ENCODE peak calls at places on chromosomes 11 and 22, in four cellular contexts. One of them, this sample, is unnamed.

GRCh38 chr11:86062719-86063118 is 6.2 kb downstream of the PICALM start:
- DNase-seq in pancreas: no peak
- DNase-seq in Daoy: no peak
- DNase-seq in NCI-H1417: no peak
- DNase-seq in this sample: no peak

GRCh38 chr11:55967914-55968313 is 1.8 kb downstream of the OR10AG1 start:
- DNase-seq in pancreas: no peak
- DNase-seq in Daoy: no peak
- DNase-seq in NCI-H1417: no peak
- DNase-seq in this sample: no peak

GRCh38 chr22:35728639-35729308 is 11.1 kb downstream of the APOL5 start:
- DNase-seq in pancreas: peak
- DNase-seq in Daoy: no peak
- DNase-seq in NCI-H1417: peak
- DNase-seq in this sample: no peak

GRCh38 chr22:19850482-19851109 is 4.1 kb downstream of the GNB1L start:
- DNase-seq in pancreas: no peak
- DNase-seq in Daoy: no peak
- DNase-seq in NCI-H1417: no peak
- DNase-seq in this sample: no peak

GRCh38 chr22:38841211-38841610 is 2.6 kb downstream of the NPTXR start:
- DNase-seq in pancreas: peak
- DNase-seq in Daoy: no peak
- DNase-seq in NCI-H1417: peak
- DNase-seq in this sample: no peak

GRCh38 chr11:16924826-16925494 is 89.3 kb downstream of the PLEKHA7 start:
- DNase-seq in pancreas: peak
- DNase-seq in Daoy: peak
- DNase-seq in NCI-H1417: no peak
- DNase-seq in this sample: peak

GRCh38 chr11:130165601-130166456 is 6.2 kb downstream of the ST14 start:
- DNase-seq in pancreas: no peak
- DNase-seq in Daoy: no peak
- DNase-seq in NCI-H1417: no peak
- DNase-seq in this sample: no peak

GRCh38 chr22:49103314-49104052 is 724.2 kb downstream of the BRD1 start:
- DNase-seq in pancreas: no peak
- DNase-seq in Daoy: no peak
- DNase-seq in NCI-H1417: no peak
- DNase-seq in this sample: no peak

GRCh38 chr11:32118025-32118974 is 27.4 kb downstream of the RCN1 start:
- DNase-seq in pancreas: no peak
- DNase-seq in Daoy: peak
- DNase-seq in NCI-H1417: no peak
- DNase-seq in this sample: peak

GRCh38 chr22:33382427-33382826 is 324.2 kb upstream of the SYN3 start:
- DNase-seq in pancreas: no peak
- DNase-seq in Daoy: no peak
- DNase-seq in NCI-H1417: no peak
- DNase-seq in this sample: no peak

GRCh38 chr22:41110968-41111367 is 18.6 kb downstream of the EP300 start:
- DNase-seq in pancreas: no peak
- DNase-seq in Daoy: no peak
- DNase-seq in NCI-H1417: no peak
- DNase-seq in this sample: no peak

GRCh38 chr22:46041642-46042041 is 64.7 kb upstream of the WNT7B start:
- DNase-seq in pancreas: no peak
- DNase-seq in Daoy: no peak
- DNase-seq in NCI-H1417: no peak
- DNase-seq in this sample: no peak

GRCh38 chr11:34219279-34219678 is 113.8 kb downstream of the NAT10 start:
- DNase-seq in pancreas: no peak
- DNase-seq in Daoy: no peak
- DNase-seq in NCI-H1417: no peak
- DNase-seq in this sample: no peak

GRCh38 chr11:65565624-65566453 is 4.4 kb upstream of the ZNRD2 start:
- DNase-seq in pancreas: no peak
- DNase-seq in Daoy: peak
- DNase-seq in NCI-H1417: no peak
- DNase-seq in this sample: peak

GRCh38 chr22:25564320-25564978 is at the start of gene GRK3:
- DNase-seq in pancreas: peak
- DNase-seq in Daoy: peak
- DNase-seq in NCI-H1417: peak
- DNase-seq in this sample: peak

GRCh38 chr22:46881373-46882118 is 119.1 kb downstream of the TBC1D22A start:
- DNase-seq in pancreas: no peak
- DNase-seq in Daoy: no peak
- DNase-seq in NCI-H1417: no peak
- DNase-seq in this sample: peak